ENCODE peak calls at places on chromosomes 5 and 9, in four cellular contexts. T, P, U and H are unnamed samples.

GRCh38 chr5:10537614-10538013 is 26.3 kb upstream of the ANKRD33B start:
- DNase-seq in T (no peak), P (no peak), U (no peak), H (no peak)

GRCh38 chr9:4572184-4572826 is 82.0 kb downstream of the SLC1A1 start:
- DNase-seq in T (no peak), P (no peak), U (no peak), H (no peak)

GRCh38 chr9:19720374-19720773 is 68.5 kb downstream of the SLC24A2 start:
- DNase-seq in T (no peak), P (no peak), U (no peak), H (peak; percentile 8)

GRCh38 chr9:83027153-83027867 is 35.6 kb downstream of the RASEF start:
- DNase-seq in T (peak; percentile 58), P (no peak), U (peak; percentile 22), H (no peak)

GRCh38 chr5:142492781-142493281 is 168.0 kb upstream of the SPRY4 start:
- DNase-seq in T (no peak), P (no peak), U (no peak), H (no peak)

GRCh38 chr5:34627794-34628193 is 28.3 kb upstream of the RAI14 start:
- DNase-seq in T (no peak), P (no peak), U (no peak), H (no peak)

GRCh38 chr5:95673076-95673475 is 9.7 kb downstream of the SPATA9 start:
- DNase-seq in T (no peak), P (no peak), U (no peak), H (no peak)

GRCh38 chr5:134547999-134548626 is 22.6 kb downstream of the JADE2 start:
- DNase-seq in T (no peak), P (no peak), U (no peak), H (no peak)

GRCh38 chr5:115402822-115403577 is 106.5 kb upstream of the CCDC112 start:
- DNase-seq in T (no peak), P (no peak), U (no peak), H (peak; percentile 46)

GRCh38 chr5:172435362-172436077 is 18.8 kb downstream of the SH3PXD2B start:
- DNase-seq in T (no peak), P (no peak), U (no peak), H (no peak)

GRCh38 chr5:172410160-172410559 is 44.2 kb downstream of the SH3PXD2B start:
- DNase-seq in T (no peak), P (no peak), U (no peak), H (no peak)

GRCh38 chr5:55763736-55764420 is 26.0 kb downstream of the DDX4 start:
- DNase-seq in T (no peak), P (no peak), U (no peak), H (no peak)

GRCh38 chr5:11564716-11565115 is 339.5 kb downstream of the CTNND2 start:
- DNase-seq in T (no peak), P (no peak), U (no peak), H (no peak)

GRCh38 chr5:133052317-133053175 is 733 bp downstream of the HSPA4 start:
- DNase-seq in T (no peak), P (peak; percentile 58), U (no peak), H (no peak)

GRCh38 chr5:65695896-65696295 is 26.0 kb downstream of the SGTB start:
- DNase-seq in T (no peak), P (no peak), U (no peak), H (no peak)

GRCh38 chr5:156879665-156880285 is 29.7 kb downstream of the PPP1R2B start:
- DNase-seq in T (no peak), P (no peak), U (no peak), H (no peak)

GRCh38 chr5:84425365-84425764 is 40.7 kb upstream of the EDIL3 start:
- DNase-seq in T (no peak), P (no peak), U (no peak), H (no peak)

GRCh38 chr5:74667396-74667795 is 17.6 kb upstream of the HEXB start:
- DNase-seq in T (no peak), P (no peak), U (no peak), H (no peak)

GRCh38 chr9:92147030-92147853 is 32.0 kb upstream of the SPTLC1 start:
- DNase-seq in T (peak; percentile 89), P (no peak), U (peak; percentile 54), H (no peak)

DNA sequence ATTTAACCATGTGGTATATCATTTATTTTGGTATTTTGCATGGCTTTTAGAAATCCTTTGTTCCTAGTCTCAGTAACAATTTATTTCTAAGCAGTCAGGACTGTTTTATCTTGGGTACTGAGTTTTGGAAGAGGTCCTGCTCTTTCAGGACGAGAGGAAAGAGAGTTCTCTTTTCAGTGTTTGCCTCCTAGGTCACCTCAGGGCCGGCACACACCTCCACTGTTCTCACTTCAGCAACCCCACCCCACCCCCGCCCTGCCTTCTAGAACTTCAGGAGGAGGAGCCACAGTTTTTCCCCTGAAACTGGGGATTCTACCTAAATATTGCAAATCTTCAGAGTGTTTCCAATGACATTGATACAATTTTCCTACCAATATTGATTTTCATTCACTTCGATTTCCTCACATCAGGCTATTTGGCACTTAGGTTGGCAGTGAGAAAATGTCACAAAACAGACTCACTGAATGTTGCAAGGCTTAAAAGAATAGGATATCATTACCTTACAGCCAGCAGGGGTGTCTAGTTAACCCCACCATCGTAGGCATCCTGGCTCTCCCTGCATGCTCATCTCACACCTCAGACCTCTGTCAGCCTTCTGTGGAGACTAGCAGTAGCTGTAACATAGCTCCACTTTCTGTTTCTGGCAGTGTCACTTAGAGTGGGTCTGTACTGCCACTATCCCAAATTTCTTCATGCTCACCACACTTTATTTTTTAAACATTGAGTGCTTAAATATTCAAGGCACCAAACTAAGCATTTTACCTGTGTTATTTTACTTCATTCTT is 5.4 kb downstream of the IGIP start:
- DNase-seq in T (no peak), P (no peak), U (no peak), H (no peak)
- H3K4me3 ChIP-seq in T (no peak overlapping the region), P (no peak overlapping the region), U (no peak overlapping the region), H (no peak overlapping the region)

GRCh38 chr9:105063665-105064247 is 135.8 kb upstream of the ABCA1 start:
- DNase-seq in T (no peak), P (peak; percentile 18), U (no peak), H (no peak)
- TF ChIP-seq CTCF in T (no peak), P (no peak), U (no peak), H (no peak)

GRCh38 chr9:137053944-137054931 is at the start of gene ENTPD2:
- DNase-seq in T (no peak), P (peak; percentile 80), U (no peak), H (no peak)
- H3K4me3 ChIP-seq in T (no peak within 1 kb of the TSS), P (no peak within 1 kb of the TSS), U (peak within 1 kb of the TSS; percentile 68), H (peak within 1 kb of the TSS; percentile 56)

GRCh38 chr5:131563434-131564228 is 71.4 kb downstream of the RAPGEF6 start:
- DNase-seq in T (no peak), P (no peak), U (no peak), H (no peak)
- TF ChIP-seq CTCF in T (no peak), P (no peak), U (no peak), H (no peak)

DNA sequence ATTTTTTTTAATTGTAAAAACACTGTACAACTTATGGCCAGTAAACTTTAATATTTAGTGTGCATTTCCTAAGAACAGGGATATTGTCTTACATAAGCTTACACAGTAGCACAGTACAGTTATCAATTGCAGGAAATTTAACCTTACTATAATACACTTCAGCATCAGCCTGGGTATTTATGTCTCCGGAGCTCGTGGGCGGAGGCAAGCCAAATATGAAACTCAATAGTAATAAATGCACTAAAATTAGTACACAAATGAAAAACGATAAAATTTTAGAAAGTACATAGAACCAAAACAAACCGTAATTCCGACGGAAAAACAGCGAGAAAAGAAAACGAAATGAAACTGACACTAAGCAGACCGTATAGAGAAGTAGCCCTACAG is 91.2 kb downstream of the ANXA2R start:
- DNase-seq in T (no peak), P (no peak), U (no peak), H (no peak)
- H3K4me3 ChIP-seq in T (peak overlapping the region; percentile 0), P (no peak overlapping the region), U (no peak overlapping the region), H (no peak overlapping the region)

DNA sequence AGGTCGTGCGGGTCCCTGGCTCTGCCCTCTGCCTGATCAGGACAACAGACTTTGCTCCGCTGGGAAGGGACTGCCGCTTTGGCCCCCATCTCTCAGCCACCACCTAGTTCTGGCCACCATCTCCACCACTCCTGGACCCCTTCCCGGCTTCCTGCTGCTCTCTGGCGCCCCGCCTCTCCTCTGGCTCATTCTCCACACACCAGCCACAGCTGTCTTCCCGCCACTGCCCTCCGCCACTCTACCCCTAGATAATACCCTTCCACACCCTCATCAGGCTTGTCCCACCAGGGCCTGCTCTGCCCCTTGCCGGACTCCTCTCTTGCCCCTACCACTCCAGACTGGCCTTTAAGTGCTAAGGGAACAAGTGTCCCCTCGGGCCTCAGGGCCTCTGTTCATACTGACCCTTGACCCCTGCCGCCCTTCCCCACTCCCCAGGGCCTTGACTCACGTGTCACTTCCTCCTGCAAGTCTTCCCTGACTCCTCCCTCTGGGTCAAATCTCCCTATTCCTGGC is 3.0 kb upstream of the CDX1 start:
- DNase-seq in T (no peak), P (no peak), U (no peak), H (no peak)
- TF ChIP-seq CTCF in T (no peak), P (no peak), U (no peak), H (no peak)

GRCh38 chr5:81232449-81233079 is 558 bp upstream of the CKMT2 start:
- DNase-seq in T (peak; percentile 10), P (peak; percentile 21), U (no peak), H (peak; percentile 1)
- H3K4me3 ChIP-seq in T (no peak overlapping the region), P (no peak overlapping the region), U (no peak overlapping the region), H (no peak overlapping the region)

GRCh38 chr5:110639307-110639902 is 87.1 kb downstream of the TMEM232 start:
- DNase-seq in T (no peak), P (no peak), U (no peak), H (no peak)
- TF ChIP-seq CTCF in T (no peak), P (no peak), U (no peak), H (no peak)

GRCh38 chr9:121498150-121498486 is 1.5 kb downstream of the GGTA1 start:
- DNase-seq in T (peak; percentile 68), P (peak; percentile 66), U (peak; percentile 77), H (peak; percentile 48)
- H3K4me3 ChIP-seq in T (no peak overlapping the region), P (no peak overlapping the region), U (peak overlapping the region; percentile 72), H (no peak overlapping the region)